ENCODE peak calls at places on chromosome 14, in nine cellular contexts. C, G, L, E, D, M, U, J and K are unnamed samples.

GRCh38 chr14:91573894-91574837 is 64.1 kb upstream of the PPP4R3A start:
- DNase-seq in J (peak; percentile 61), D (peak; percentile 42), M (peak; percentile 53), U (peak; percentile 29), E (peak; percentile 27), L (peak; percentile 96), G (no peak), C (peak; percentile 71), K (peak; percentile 31)

GRCh38 chr14:52786887-52787286 is 4.5 kb downstream of the GNPNAT1 start:
- DNase-seq in M (no peak), C (no peak), J (no peak), U (no peak), E (no peak), L (no peak), D (no peak), G (no peak), K (no peak)

GRCh38 chr14:44812672-44813071 is 149.1 kb downstream of the KLHL28 start:
- DNase-seq in E (no peak), D (peak; percentile 11), U (no peak), J (no peak), L (no peak), C (no peak), G (no peak), M (no peak), K (no peak)

GRCh38 chr14:21039059-21039422 is 3.1 kb upstream of the RNASE7 start:
- DNase-seq in L (no peak), M (no peak), G (peak; percentile 20), C (peak; percentile 63), E (no peak), J (peak; percentile 33), D (peak; percentile 68), U (no peak), K (no peak)

GRCh38 chr14:51852541-51852940 is 7.9 kb upstream of the GNG2 start:
- DNase-seq in D (no peak), E (no peak), G (no peak), C (peak; percentile 28), J (no peak), M (no peak), U (no peak), L (no peak), K (no peak)

GRCh38 chr14:69592923-69593677 is 18.3 kb upstream of the SUSD6 start:
- DNase-seq in G (no peak), D (no peak), C (peak; percentile 69), U (no peak), L (no peak), E (no peak), J (no peak), M (no peak), K (no peak)

GRCh38 chr14:59919582-59920377 is at the start of gene LRRC9:
- DNase-seq in D (peak; percentile 96), M (no peak), C (no peak), E (no peak), J (no peak), G (no peak), U (peak; percentile 84), L (peak; percentile 31), K (peak; percentile 73)

GRCh38 chr14:101288436-101289229 is 272.7 kb upstream of the DIO3 start:
- DNase-seq in G (no peak), E (no peak), M (no peak), J (no peak), D (no peak), C (peak; percentile 0), L (no peak), U (no peak), K (no peak)

GRCh38 chr14:70707138-70708038 is 65.7 kb downstream of the TTC9 start:
- DNase-seq in E (peak; percentile 67), U (no peak), L (peak; percentile 39), J (peak; percentile 95), C (peak; percentile 57), G (no peak), M (no peak), D (peak; percentile 33), K (no peak)

GRCh38 chr14:34628681-34629135 is 1.2 kb downstream of the SNX6 start:
- DNase-seq in G (no peak), J (no peak), M (no peak), C (no peak), L (peak; percentile 59), U (no peak), D (no peak), E (peak; percentile 18), K (no peak)

GRCh38 chr14:50944647-50945413 is 547 bp upstream of the PYGL start:
- DNase-seq in E (peak; percentile 69), G (no peak), D (no peak), L (peak; percentile 46), M (peak; percentile 5), C (peak; percentile 55), J (peak; percentile 80), U (no peak), K (no peak)

GRCh38 chr14:55802986-55803431 is 223.0 kb downstream of the KTN1 start:
- DNase-seq in M (no peak), L (peak; percentile 37), U (no peak), E (peak; percentile 67), C (peak; percentile 72), G (no peak), D (no peak), J (peak; percentile 83), K (no peak)
- TF ChIP-seq CTCF in M (no peak), L (no peak), U (no peak), E (no peak), C (peak; percentile 32), G (no peak), D (no peak), J (peak; percentile 58), K (no peak)

GRCh38 chr14:54509546-54510501 is at the start of gene CGRRF1:
- DNase-seq in L (peak; percentile 99), M (peak; percentile 96), E (peak; percentile 95), U (peak; percentile 98), C (peak; percentile 97), D (peak; percentile 98), G (peak; percentile 96), J (peak; percentile 98), K (peak; percentile 99)
- TF ChIP-seq CTCF in L (no peak), M (peak; percentile 62), E (peak; percentile 54), U (peak; percentile 71), C (no peak), D (peak; percentile 77), G (peak; percentile 47), J (peak; percentile 49), K (peak; percentile 71)

GRCh38 chr14:61382842-61383241 is 61.5 kb downstream of the PRKCH start:
- DNase-seq in C (no peak), J (no peak), G (no peak), E (no peak), L (no peak), U (no peak), M (no peak), D (no peak), K (no peak)

GRCh38 chr14:61385002-61385685 is 63.8 kb downstream of the PRKCH start:
- DNase-seq in E (no peak), U (no peak), M (no peak), J (no peak), G (no peak), D (no peak), L (peak; percentile 83), C (no peak), K (no peak)

GRCh38 chr14:61381589-61381988 is 60.2 kb downstream of the PRKCH start:
- DNase-seq in C (no peak), D (no peak), E (peak; percentile 58), G (no peak), L (peak; percentile 37), M (no peak), J (peak; percentile 37), U (no peak), K (no peak)

GRCh38 chr14:61379639-61380184 is 58.3 kb downstream of the PRKCH start:
- DNase-seq in C (no peak), J (no peak), M (no peak), L (peak; percentile 69), G (no peak), D (no peak), E (no peak), U (no peak), K (no peak)

GRCh38 chr14:61380984-61381383 is 59.6 kb downstream of the PRKCH start:
- DNase-seq in U (no peak), C (no peak), G (no peak), L (peak; percentile 38), D (peak; percentile 18), J (no peak), M (no peak), E (peak; percentile 25), K (no peak)
- TF ChIP-seq CTCF in U (peak; percentile 18), C (no peak), G (no peak), L (no peak), D (no peak), J (peak; percentile 27), M (no peak), E (no peak), K (no peak)

GRCh38 chr14:29529418-29529817 is 398.2 kb downstream of the PRKD1 start:
- DNase-seq in U (no peak), L (no peak), J (no peak), C (peak; percentile 28), G (no peak), M (no peak), D (no peak), E (no peak), K (peak; percentile 12)
- TF ChIP-seq CTCF in U (peak; percentile 61), L (no peak), J (no peak), C (peak; percentile 67), G (no peak), M (no peak), D (peak; percentile 34), E (no peak), K (peak; percentile 65)

DNA sequence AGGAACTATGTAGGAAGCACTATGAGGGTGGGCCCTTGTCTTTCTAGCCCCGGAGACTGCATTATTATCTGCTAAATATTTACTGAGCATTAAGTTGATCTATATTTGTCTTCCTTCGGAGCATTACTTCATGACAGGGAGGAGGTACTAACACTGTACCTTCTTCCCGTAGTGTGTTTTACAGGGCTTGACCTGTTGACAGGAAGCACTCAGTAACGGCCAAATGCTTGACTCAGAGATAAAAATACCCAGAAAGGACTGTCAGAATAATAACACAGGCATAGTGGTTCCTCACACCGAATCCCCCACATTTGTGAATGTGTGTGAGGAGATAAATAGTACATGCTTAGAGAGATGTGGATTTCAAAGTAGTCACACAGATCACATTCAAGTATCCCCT is 466.6 kb downstream of the EGLN3 start:
- DNase-seq in L (no peak), J (no peak), C (no peak), M (no peak), U (no peak), E (no peak), G (no peak), D (no peak), K (no peak)
- TF ChIP-seq CTCF in L (no peak), J (no peak), C (no peak), M (no peak), U (no peak), E (no peak), G (no peak), D (no peak), K (no peak)

GRCh38 chr14:90388437-90388836 is 8.4 kb upstream of the CALM1 start:
- DNase-seq in D (peak; percentile 24), C (peak; percentile 87), E (peak; percentile 66), L (no peak), U (no peak), G (no peak), M (no peak), J (peak; percentile 80), K (no peak)
- TF ChIP-seq CTCF in D (no peak), C (no peak), E (no peak), L (no peak), U (no peak), G (no peak), M (no peak), J (peak; percentile 7), K (no peak)